ENCODE peak calls at places on chromosomes 13 and 19, in ten cellular contexts. J is posterior cingulate gyrus; Y is stimulated activated CD4-positive, alpha-beta T cell treated with anti-CD3 and anti-CD28 coated beads, Interleukin-4, amount 100 ng/mL, for 4 hours; D is dermis microvascular lymphatic vessel endothelial cell; T is T1000; H is stimulated activated CD8-positive, alpha-beta memory T cell treated with anti-CD3 and anti-CD28 coated beads, Interleukin-2, amount 100 ng/mL, for 48 hours; E is progenitor cell of endocrine pancreas; F is T-helper 2 cell; S is HFFc6; I is Peyer's patch. K is an unnamed sample.

GRCh38 chr19:31419871-31420430 is 70.7 kb upstream of the TSHZ3 start:
- DNase-seq in J (no peak), Y (no peak), D (no peak), T (no peak), H (no peak), E (no peak), F (no peak), S (no peak), I (no peak), K (no peak)

GRCh38 chr19:3397266-3398022 is 31.1 kb downstream of the NFIC start:
- DNase-seq in J (peak; percentile 89), Y (no peak), D (no peak), T (no peak), H (no peak), E (no peak), F (no peak), S (no peak), I (no peak), K (no peak)

GRCh38 chr19:12035220-12036172 is at the start of gene ZNF433:
- DNase-seq in J (peak; percentile 99), Y (peak; percentile 74), D (peak; percentile 85), T (peak; percentile 83), H (peak; percentile 56), E (peak; percentile 98), F (peak; percentile 41), S (peak; percentile 84), I (peak; percentile 92), K (peak; percentile 98)

GRCh38 chr13:30862707-30863106 is 43.4 kb upstream of the MEDAG start:
- DNase-seq in J (peak; percentile 88), Y (no peak), D (no peak), T (no peak), H (no peak), E (no peak), F (no peak), S (no peak), I (no peak), K (peak; percentile 42)

GRCh38 chr19:21850636-21851255 is 14.8 kb upstream of the ZNF43 start:
- DNase-seq in J (no peak), Y (no peak), D (no peak), T (no peak), H (no peak), E (no peak), F (no peak), S (no peak), I (no peak), K (peak; percentile 4)

GRCh38 chr13:30422056-30422914 is at the start of gene UBE2L5:
- DNase-seq in J (peak; percentile 96), Y (peak; percentile 70), D (peak; percentile 72), T (peak; percentile 49), H (peak; percentile 48), E (peak; percentile 59), F (peak; percentile 77), S (peak; percentile 91), I (peak; percentile 72), K (peak; percentile 87)

GRCh38 chr19:42086188-42086736 is 10.3 kb downstream of the ZNF574 start:
- DNase-seq in J (no peak), Y (no peak), D (no peak), T (no peak), H (no peak), E (no peak), F (no peak), S (no peak), I (no peak), K (no peak)

GRCh38 chr13:40679586-40679985 is 13.1 kb upstream of the FOXO1 start:
- DNase-seq in J (no peak), Y (no peak), D (no peak), T (no peak), H (no peak), E (no peak), F (no peak), S (no peak), I (no peak), K (no peak)

GRCh38 chr13:102911336-102911735 is 65.5 kb downstream of the ERCC5 start:
- DNase-seq in J (no peak), Y (no peak), D (no peak), T (no peak), H (no peak), E (no peak), F (no peak), S (no peak), I (no peak), K (no peak)

GRCh38 chr13:99980201-99981114 is 1.1 kb upstream of the ZIC2 start:
- DNase-seq in J (peak; percentile 90), Y (peak; percentile 66), D (peak; percentile 87), T (peak; percentile 61), H (peak; percentile 51), E (peak; percentile 45), F (peak; percentile 83), S (peak; percentile 55), I (no peak), K (peak; percentile 93)

GRCh38 chr13:67438465-67438864 is 208.3 kb upstream of the PCDH9 start:
- DNase-seq in J (no peak), Y (no peak), D (no peak), T (no peak), H (no peak), E (no peak), F (no peak), S (no peak), I (no peak), K (peak; percentile 64)

GRCh38 chr19:38649305-38650179 is 2.1 kb downstream of the ACTN4 start:
- DNase-seq in J (peak; percentile 52), Y (no peak), D (no peak), T (no peak), H (no peak), E (no peak), F (no peak), S (no peak), I (no peak), K (no peak)

GRCh38 chr19:16957151-16957662 is 68.4 kb downstream of the F2RL3 start:
- DNase-seq in J (no peak), Y (no peak), D (no peak), T (no peak), H (no peak), E (no peak), F (no peak), S (no peak), I (no peak), K (no peak)

GRCh38 chr19:30662211-30662861 is 290.2 kb downstream of the ZNF536 start:
- DNase-seq in J (no peak), Y (no peak), D (no peak), T (no peak), H (no peak), E (no peak), F (no peak), S (no peak), I (no peak), K (no peak)

GRCh38 chr13:34107814-34108213 is 289.9 kb downstream of the RFC3 start:
- DNase-seq in J (no peak), Y (no peak), D (no peak), T (no peak), H (no peak), E (no peak), F (no peak), S (no peak), I (no peak), K (no peak)

GRCh38 chr13:112740502-112741131 is 50.8 kb downstream of the ATP11A start:
- DNase-seq in J (peak; percentile 84), Y (no peak), D (peak; percentile 81), T (peak; percentile 87), H (no peak), E (no peak), F (no peak), S (peak; percentile 47), I (no peak), K (no peak)

GRCh38 chr19:34408421-34408820 is 4.2 kb downstream of the PDCD2L start:
- DNase-seq in J (peak; percentile 52), Y (no peak), D (no peak), T (no peak), H (no peak), E (no peak), F (no peak), S (no peak), I (no peak), K (peak; percentile 48)

GRCh38 chr13:111398715-111399299 is 78.4 kb downstream of the TEX29 start:
- DNase-seq in J (peak; percentile 29), Y (no peak), D (no peak), T (no peak), H (no peak), E (no peak), F (peak; percentile 24), S (no peak), I (peak; percentile 6), K (no peak)

GRCh38 chr13:21530656-21531055 is 71.6 kb upstream of the ZDHHC20 start:
- DNase-seq in J (peak; percentile 77), Y (no peak), D (no peak), T (no peak), H (no peak), E (no peak), F (peak; percentile 83), S (no peak), I (no peak), K (no peak)

GRCh38 chr13:101726681-101727080 is 274.2 kb downstream of the ITGBL1 start:
- DNase-seq in J (no peak), Y (no peak), D (peak; percentile 12), T (no peak), H (no peak), E (no peak), F (no peak), S (no peak), I (no peak), K (no peak)